ENCODE peak calls at places on chromosomes 13 and 19, in seven cellular contexts. S, P, B, H, G, W and F are unnamed samples.

GRCh38 chr19:41795031-41795461 is 1.3 kb upstream of the CEACAM3 start:
- DNase-seq in S (peak; percentile 76), P (peak; percentile 5), B (peak; percentile 28), H (no peak), G (peak; percentile 18), W (peak; percentile 64), F (peak; percentile 41)

GRCh38 chr13:80337011-80337688 is 3.8 kb downstream of the SPRY2 start:
- DNase-seq in S (no peak), P (peak; percentile 26), B (no peak), H (no peak), G (no peak), W (peak; percentile 24), F (no peak)

GRCh38 chr13:51676739-51677138 is 92.5 kb downstream of the WDFY2 start:
- DNase-seq in S (no peak), P (no peak), B (no peak), H (no peak), G (no peak), W (no peak), F (no peak)

GRCh38 chr19:17618919-17619318 is 63.5 kb downstream of the COLGALT1 start:
- DNase-seq in S (no peak), P (no peak), B (no peak), H (no peak), G (no peak), W (no peak), F (no peak)

GRCh38 chr19:30695171-30695875 is 323.1 kb downstream of the ZNF536 start:
- DNase-seq in S (peak; percentile 72), P (no peak), B (no peak), H (no peak), G (no peak), W (no peak), F (no peak)

GRCh38 chr19:13839193-13839937 is 37.6 kb upstream of the NANOS3 start:
- DNase-seq in S (peak; percentile 57), P (peak; percentile 88), B (peak; percentile 83), H (no peak), G (peak; percentile 83), W (peak; percentile 94), F (peak; percentile 80)

GRCh38 chr13:112940236-112940635 is 28.8 kb upstream of the MCF2L start:
- DNase-seq in S (no peak), P (peak; percentile 3), B (no peak), H (peak; percentile 62), G (no peak), W (no peak), F (no peak)

GRCh38 chr19:40592170-40592569 is 9.0 kb upstream of the LTBP4 start:
- DNase-seq in S (no peak), P (peak; percentile 78), B (peak; percentile 35), H (no peak), G (peak; percentile 66), W (peak; percentile 76), F (no peak)

GRCh38 chr13:111115051-111115840 is at the start of gene ARHGEF7:
- DNase-seq in S (peak; percentile 40), P (peak; percentile 7), B (no peak), H (no peak), G (peak; percentile 13), W (no peak), F (no peak)

GRCh38 chr19:15672580-15673175 is at the start of gene CYP4F12:
- DNase-seq in S (no peak), P (no peak), B (peak; percentile 17), H (no peak), G (peak; percentile 1), W (peak; percentile 73), F (no peak)

GRCh38 chr19:30314056-30314804 is 58.0 kb upstream of the ZNF536 start:
- DNase-seq in S (no peak), P (no peak), B (no peak), H (no peak), G (no peak), W (no peak), F (no peak)

GRCh38 chr13:106772202-106772601 is 204.3 kb upstream of the ARGLU1 start:
- DNase-seq in S (no peak), P (no peak), B (no peak), H (no peak), G (no peak), W (no peak), F (no peak)

GRCh38 chr13:75219479-75220237 is 262.3 kb downstream of the TBC1D4 start:
- DNase-seq in S (peak; percentile 86), P (peak; percentile 59), B (peak; percentile 67), H (peak; percentile 91), G (peak; percentile 58), W (peak; percentile 74), F (peak; percentile 76)

GRCh38 chr13:24631922-24632321 is 48.3 kb upstream of the ATP12A start:
- DNase-seq in S (no peak), P (peak; percentile 46), B (peak; percentile 21), H (no peak), G (no peak), W (no peak), F (no peak)

GRCh38 chr19:10625003-10625761 is at the start of gene SLC44A2:
- DNase-seq in S (peak; percentile 91), P (peak; percentile 44), B (peak; percentile 54), H (peak; percentile 89), G (peak; percentile 54), W (peak; percentile 56), F (no peak)

GRCh38 chr13:32723987-32724386 is 137.7 kb downstream of the PDS5B start:
- DNase-seq in S (no peak), P (no peak), B (no peak), H (no peak), G (no peak), W (no peak), F (no peak)

GRCh38 chr19:1847684-1848398 is 442 bp downstream of the REXO1 start:
- DNase-seq in S (no peak), P (peak; percentile 57), B (peak; percentile 32), H (no peak), G (peak; percentile 77), W (peak; percentile 34), F (peak; percentile 46)

GRCh38 chr19:4559569-4559968 is at the start of gene SEMA6B:
- DNase-seq in S (no peak), P (no peak), B (no peak), H (no peak), G (no peak), W (no peak), F (no peak)

GRCh38 chr13:95607363-95607762 is 37.1 kb downstream of the DZIP1 start:
- DNase-seq in S (no peak), P (peak; percentile 80), B (no peak), H (no peak), G (no peak), W (peak; percentile 99), F (no peak)

GRCh38 chr19:2902590-2903218 is 2.0 kb downstream of the ZNF57 start:
- DNase-seq in S (no peak), P (no peak), B (no peak), H (no peak), G (peak; percentile 9), W (no peak), F (no peak)

GRCh38 chr13:36192166-36192565 is 22.2 kb downstream of the SOHLH2 start:
- DNase-seq in S (no peak), P (peak; percentile 13), B (peak; percentile 9), H (no peak), G (no peak), W (no peak), F (no peak)

GRCh38 chr19:52188822-52189744 is 769 bp upstream of the PPP2R1A start:
- DNase-seq in S (peak; percentile 98), P (no peak), B (no peak), H (peak; percentile 75), G (no peak), W (no peak), F (no peak)
- TF ChIP-seq CTCF in S (no peak), P (no peak), B (no peak), H (peak; percentile 32), G (no peak), W (no peak), F (no peak)

DNA sequence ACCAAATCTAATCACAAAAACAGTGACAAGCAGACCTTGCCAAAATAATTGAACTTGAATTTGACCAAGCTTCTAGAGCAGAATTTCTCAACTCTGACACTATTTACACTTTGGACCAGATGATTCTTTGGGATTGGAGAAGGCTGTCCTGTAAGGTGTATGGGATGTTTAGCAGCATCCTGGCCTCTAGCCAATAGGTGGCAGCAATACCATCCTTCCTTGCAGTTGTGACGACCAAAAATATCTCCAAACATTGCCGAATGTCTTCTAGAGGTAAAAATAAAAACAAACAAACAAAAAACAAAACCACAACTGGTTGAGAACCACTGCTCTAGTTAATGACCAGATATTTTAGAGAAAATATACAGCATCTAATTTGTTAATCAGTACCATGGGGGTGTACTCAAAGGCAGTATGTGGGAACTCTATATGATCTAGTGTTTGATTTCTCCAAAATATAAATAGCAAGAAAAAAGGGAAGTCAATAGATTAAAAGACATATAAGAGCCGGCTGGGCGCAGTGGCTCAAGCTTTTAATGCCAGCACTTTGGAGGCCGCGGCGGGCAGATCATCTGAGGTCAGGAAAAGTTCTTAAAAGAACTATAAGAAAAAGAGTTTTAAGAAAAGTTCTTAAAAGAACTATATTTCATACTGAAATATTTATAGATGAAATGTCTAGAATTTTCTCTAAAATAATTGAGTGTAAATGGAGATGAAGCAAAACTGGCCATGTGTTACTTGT is 60.9 kb upstream of the ZNF527 start:
- DNase-seq in S (no peak), P (no peak), B (no peak), H (no peak), G (no peak), W (no peak), F (no peak)
- TF ChIP-seq CTCF in S (peak; percentile 18), P (no peak), B (no peak), H (peak; percentile 54), G (peak; percentile 2), W (no peak), F (peak; percentile 51)

GRCh38 chr19:47813995-47814328 is 7.8 kb upstream of the CRX start:
- DNase-seq in S (no peak), P (no peak), B (no peak), H (no peak), G (no peak), W (no peak), F (no peak)
- TF ChIP-seq CTCF in S (no peak), P (no peak), B (no peak), H (peak; percentile 15), G (no peak), W (no peak), F (no peak)

DNA sequence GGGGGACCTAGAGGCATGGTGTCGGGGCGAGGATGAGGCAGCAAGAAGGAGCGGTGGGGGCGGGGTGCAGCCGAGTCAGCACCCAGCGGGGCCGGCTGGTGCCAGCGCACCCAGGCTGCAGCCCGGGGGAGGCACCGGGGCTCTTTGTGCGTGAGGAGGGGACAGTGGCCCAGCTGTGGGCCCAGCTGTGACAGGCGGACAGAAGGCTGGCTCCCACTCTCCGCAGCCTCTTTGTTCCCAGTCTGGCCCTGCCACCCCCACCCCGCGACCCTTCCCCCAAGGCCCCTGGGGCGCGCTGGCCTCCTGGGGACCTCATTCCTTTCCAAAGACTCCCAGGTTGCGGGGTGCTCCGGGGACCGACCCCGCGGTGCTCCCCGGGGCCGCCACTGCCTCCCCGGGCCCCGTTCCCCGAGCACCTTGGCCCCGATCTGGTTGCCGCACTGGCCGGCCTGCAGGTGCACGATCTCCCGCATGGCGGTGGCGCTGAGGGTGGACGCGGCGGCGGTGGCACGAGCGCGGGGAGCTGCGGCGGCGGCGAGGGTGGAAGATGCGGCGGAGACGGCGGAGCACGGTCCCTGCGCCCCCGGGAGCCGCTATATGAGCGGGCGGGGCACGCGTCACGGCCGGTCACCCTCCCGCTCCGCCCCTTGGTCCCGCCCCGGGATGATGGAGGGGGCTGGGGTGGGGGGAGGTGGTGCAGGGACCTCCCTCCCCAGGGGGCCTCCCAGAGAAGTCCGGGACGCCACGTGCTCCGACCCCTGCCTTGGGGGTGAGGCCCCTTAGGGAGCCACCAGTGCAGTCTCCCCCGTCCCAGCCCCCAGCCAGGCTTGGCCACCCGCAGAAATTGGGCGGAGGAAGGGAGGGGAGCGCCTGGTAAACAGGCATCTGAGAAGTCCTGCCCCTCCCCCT is at the start of gene TUBB4A:
- DNase-seq in S (peak; percentile 50), P (no peak), B (no peak), H (no peak), G (no peak), W (no peak), F (no peak)
- TF ChIP-seq CTCF in S (no peak), P (no peak), B (no peak), H (peak; percentile 47), G (no peak), W (no peak), F (no peak)